ENCODE peak calls at places on chromosome 3, in five cellular contexts. L is suprapubic skin, M is trophoblast cell, S is GM23248, F is uterus. Y is an unnamed sample. For H3K9me3, the result is how much of the 10 kb centered on the place peaks cover.

GRCh38 chr3:19063936-19064335 is 84.4 kb upstream of the KCNH8 start:
- DNase-seq in L (no peak), F (no peak), S (no peak), M (no peak), Y (no peak)

GRCh38 chr3:10445561-10445960 is 59.8 kb downstream of the ATP2B2 start:
- DNase-seq in L (no peak), S (peak), M (no peak), F (no peak), Y (no peak)

GRCh38 chr3:146334151-146334550 is 83.2 kb upstream of the PLSCR4 start:
- DNase-seq in M (no peak), S (peak), F (peak), L (no peak), Y (no peak)

GRCh38 chr3:40054568-40055222 is 245.3 kb downstream of the MYRIP start:
- DNase-seq in L (no peak), M (peak), F (no peak), S (peak), Y (no peak)

GRCh38 chr3:87733671-87734367 is 325.0 kb downstream of the CGGBP1 start:
- DNase-seq in S (no peak), M (peak), L (no peak), F (no peak), Y (no peak)

GRCh38 chr3:52480768-52481715 is 14.1 kb upstream of the STAB1 start:
- DNase-seq in S (no peak), F (no peak), L (no peak), M (no peak), Y (no peak)

GRCh38 chr3:43525941-43526607 is 95.7 kb downstream of the ANO10 start:
- DNase-seq in F (no peak), M (no peak), L (no peak), S (peak), Y (no peak)

GRCh38 chr3:150828997-150829396 is 66.0 kb upstream of the SIAH2 start:
- DNase-seq in S (no peak), M (no peak), L (no peak), F (no peak), Y (peak)

GRCh38 chr3:18438586-18438985 is 13.4 kb upstream of the SATB1 start:
- DNase-seq in M (no peak), S (no peak), L (no peak), F (no peak), Y (no peak)

GRCh38 chr3:108096506-108097325 is 5.9 kb upstream of the CD47 start:
- DNase-seq in M (no peak), F (no peak), L (no peak), S (no peak), Y (no peak)

GRCh38 chr3:129432036-129432435 is 3.6 kb upstream of the EFCAB12 start:
- DNase-seq in F (no peak), M (peak), S (no peak), L (no peak), Y (no peak)

GRCh38 chr3:156682491-156682890 is 8.1 kb downstream of the TIPARP start:
- DNase-seq in L (no peak), F (no peak), M (no peak), S (peak), Y (no peak)

GRCh38 chr3:51500632-51501131 is 867 bp upstream of the DCAF1 start:
- DNase-seq in S (no peak), M (no peak), L (peak), F (peak), Y (no peak)

GRCh38 chr3:7640787-7641186 is 779.9 kb downstream of the GRM7 start:
- DNase-seq in F (no peak), M (no peak), S (no peak), L (no peak), Y (no peak)

GRCh38 chr3:98185180-98185579 is 18.7 kb downstream of the OR5H15 start:
- DNase-seq in S (peak), L (no peak), M (peak), F (no peak), Y (no peak)

GRCh38 chr3:134598813-134599563 is 51.8 kb downstream of the KY start:
- DNase-seq in S (no peak), F (no peak), M (no peak), L (no peak), Y (peak)

GRCh38 chr3:60217156-60217911 is 1033.9 kb downstream of the FHIT start:
- DNase-seq in L (no peak), F (no peak), M (peak), S (peak), Y (no peak)

GRCh38 chr3:50269977-50270413 is 1.0 kb downstream of the SEMA3B start:
- DNase-seq in M (no peak), S (peak), L (no peak), F (peak), Y (no peak)

GRCh38 chr3:121574449-121574848 is 6.7 kb downstream of the ARGFX start:
- DNase-seq in S (no peak), M (peak), L (no peak), F (no peak), Y (no peak)

GRCh38 chr3:183275418-183275817 is 22.4 kb downstream of the B3GNT5 start:
- DNase-seq in L (no peak), M (peak), F (no peak), S (peak), Y (no peak)

GRCh38 chr3:184582583-184582982 is 21.0 kb downstream of the EPHB3 start:
- DNase-seq in M (peak), L (no peak), F (no peak), S (peak), Y (no peak)

GRCh38 chr3:93973160-93974126 is at the start of gene PROS1:
- DNase-seq in S (peak), M (peak), F (peak), L (peak), Y (peak)

DNA sequence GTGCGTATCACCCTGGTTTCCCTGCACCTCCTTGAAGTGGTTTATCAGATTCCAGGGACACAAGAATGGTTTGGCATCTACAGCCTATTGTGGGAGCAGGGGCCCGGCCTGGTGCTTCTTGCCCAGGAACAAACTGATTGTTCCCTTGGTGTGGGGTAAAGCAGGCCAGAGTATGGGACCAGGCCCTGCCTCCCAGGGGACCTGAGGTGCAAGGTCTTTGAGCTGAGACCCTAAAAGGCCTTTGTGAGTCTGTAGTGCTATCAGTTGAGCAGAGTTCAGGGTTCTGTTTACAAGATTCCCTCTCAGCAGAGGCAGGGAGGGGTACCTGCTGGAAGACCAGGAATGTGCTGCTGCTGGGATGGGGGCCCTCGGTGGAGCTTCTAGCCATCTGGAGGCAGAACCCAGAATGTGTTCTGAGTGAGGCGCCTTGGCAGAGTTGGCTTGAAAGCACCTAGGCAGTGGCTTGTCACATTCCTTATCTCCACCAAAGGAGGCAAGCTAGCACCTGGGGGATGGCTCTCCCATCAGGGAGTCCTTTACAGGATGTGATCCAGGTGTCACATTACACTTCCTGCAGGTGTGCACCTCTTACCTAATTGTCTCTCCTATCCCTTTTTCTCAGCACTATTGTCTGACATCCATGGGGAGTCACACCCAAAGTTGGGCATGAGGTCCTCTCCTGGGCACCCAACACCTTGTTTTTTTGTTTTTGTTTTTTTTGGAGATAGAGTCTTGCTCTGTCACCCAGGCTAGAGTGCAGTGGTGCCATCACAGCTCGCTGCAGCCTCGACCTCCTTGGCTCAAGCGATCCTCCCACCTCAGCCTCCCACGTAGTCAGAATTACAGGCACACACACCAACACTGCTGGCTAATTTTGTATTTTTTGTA is 13.1 kb downstream of the FLNB start:
- DNase-seq in F (no peak), M (peak), S (no peak), L (no peak), Y (no peak)
- H3K4me3 ChIP-seq in F (no peak), M (no peak), S (no peak), L (no peak), Y (no peak)

GRCh38 chr3:73096169-73096568 is 34.7 kb downstream of the EBLN2 start:
- DNase-seq in M (no peak), F (no peak), L (no peak), S (no peak), Y (no peak)

GRCh38 chr3:73098026-73098425 is 36.6 kb downstream of the EBLN2 start:
- DNase-seq in S (no peak), L (no peak), F (no peak), M (no peak), Y (no peak)

GRCh38 chr3:73094951-73095350 is 33.5 kb downstream of the EBLN2 start:
- DNase-seq in L (no peak), M (no peak), F (no peak), S (no peak), Y (no peak)

GRCh38 chr3:73098873-73099272 is 37.4 kb downstream of the EBLN2 start:
- DNase-seq in F (no peak), S (no peak), L (no peak), M (no peak), Y (no peak)

DNA sequence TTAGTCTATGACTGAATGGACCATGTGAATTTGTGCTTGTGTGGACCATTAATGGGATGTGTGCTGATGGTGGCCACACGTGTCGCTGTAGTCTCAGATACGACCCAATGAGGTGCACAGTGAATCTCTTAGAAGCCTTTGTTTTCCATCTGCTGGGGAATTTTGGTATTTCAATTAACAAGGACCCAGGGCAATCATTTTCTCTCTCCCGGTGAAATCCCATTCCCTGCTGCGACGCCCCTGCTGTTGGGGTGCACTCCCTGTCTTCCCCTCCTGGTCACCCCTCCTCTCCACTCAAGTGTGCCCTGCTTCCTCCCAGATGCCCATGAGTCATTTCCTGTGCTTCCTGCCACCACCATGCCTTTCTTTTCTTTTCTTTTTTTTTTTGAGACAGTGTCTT is 32.7 kb downstream of the EBLN2 start:
- DNase-seq in L (no peak), S (peak), F (no peak), M (peak), Y (no peak)
- H3K27ac ChIP-seq in L (no peak), S (no peak), F (no peak), M (no peak), Y (no peak)

GRCh38 chr3:12982619-12983101 is 90.6 kb downstream of the IQSEC1 start:
- DNase-seq in F (no peak), S (no peak), M (no peak), L (no peak), Y (no peak)
- H3K9me3 ChIP-seq in F (under half), S (under half), M (under half), L (under half), Y (under half)

GRCh38 chr3:31530039-31530983 is 2.4 kb upstream of the STT3B start:
- DNase-seq in M (no peak), L (no peak), F (no peak), S (no peak), Y (no peak)

GRCh38 chr3:31532587-31533168 is at the start of gene STT3B:
- DNase-seq in M (peak), F (no peak), S (peak), L (no peak), Y (peak)

GRCh38 chr3:31531465-31531991 is 1.2 kb upstream of the STT3B start:
- DNase-seq in M (no peak), S (no peak), F (no peak), L (no peak), Y (no peak)

GRCh38 chr3:31533169-31533870 is 595 bp downstream of the STT3B start:
- DNase-seq in L (peak), F (peak), S (peak), M (peak), Y (no peak)

GRCh38 chr3:31531992-31532586 is 636 bp upstream of the STT3B start:
- DNase-seq in F (peak), S (peak), M (peak), L (peak), Y (peak)
- H3K4me3 ChIP-seq in F (peak), S (peak), M (peak), L (peak), Y (peak)